ENCODE peak calls at places on chromosomes 11 and 22, in ten cellular contexts. Q, I, E, S, A, F, C, P, B and T are unnamed samples.

GRCh38 chr22:17368727-17369552 is at the start of gene CECR2:
- DNase-seq in F (peak), E (peak), Q (peak), A (peak), S (no peak), B (no peak), I (no peak), C (peak), P (no peak), T (peak)

GRCh38 chr11:13717331-13717730 is 48.9 kb downstream of the FAR1 start:
- DNase-seq in A (no peak), F (no peak), B (no peak), Q (no peak), E (peak), S (no peak), P (no peak), C (peak), I (no peak), T (no peak)

GRCh38 chr11:63490551-63491239 is at the start of gene PLAAT5:
- DNase-seq in B (no peak), P (no peak), E (peak), S (no peak), A (peak), F (no peak), C (no peak), Q (peak), I (no peak), T (peak)

GRCh38 chr11:48029686-48030279 is 49.4 kb downstream of the PTPRJ start:
- DNase-seq in P (no peak), E (no peak), B (no peak), F (no peak), I (no peak), Q (no peak), C (no peak), S (no peak), A (no peak), T (no peak)

GRCh38 chr11:86313793-86314192 is 11.8 kb downstream of the HIKESHI start:
- DNase-seq in P (no peak), E (no peak), Q (no peak), I (no peak), A (no peak), C (no peak), S (no peak), F (no peak), B (no peak), T (no peak)

GRCh38 chr11:99275521-99275920 is 254.8 kb downstream of the CNTN5 start:
- DNase-seq in B (no peak), E (no peak), P (no peak), I (no peak), A (no peak), C (no peak), Q (no peak), F (no peak), S (no peak), T (no peak)

GRCh38 chr22:44373234-44373633 is 60.5 kb upstream of the SHISAL1 start:
- DNase-seq in P (no peak), F (no peak), I (no peak), S (no peak), Q (peak), E (no peak), A (no peak), B (no peak), C (no peak), T (no peak)

GRCh38 chr11:134040386-134041297 is 28.2 kb upstream of the JAM3 start:
- DNase-seq in C (peak), I (no peak), F (no peak), Q (peak), E (no peak), S (no peak), B (no peak), P (no peak), A (no peak), T (no peak)

GRCh38 chr22:33022231-33022630 is 36.0 kb downstream of the SYN3 start:
- DNase-seq in I (no peak), S (no peak), Q (no peak), A (no peak), C (no peak), E (no peak), P (no peak), F (no peak), B (no peak), T (no peak)

GRCh38 chr11:13445588-13445987 is 17.4 kb downstream of the BTBD10 start:
- DNase-seq in E (no peak), Q (no peak), C (no peak), B (no peak), I (no peak), F (no peak), S (no peak), P (no peak), A (no peak), T (no peak)

GRCh38 chr22:19994851-19995610 is 21.6 kb downstream of the ARVCF start:
- DNase-seq in B (no peak), P (no peak), A (no peak), Q (peak), E (no peak), S (no peak), F (no peak), C (no peak), I (no peak), T (no peak)